ENCODE peak calls at places on chromosome 4, in eight cellular contexts. One of them, this sample, is unnamed.

GRCh38 chr4:169351860-169352259 is 81.1 kb upstream of the SH3RF1 start:
- DNase-seq in AG09309: no peak
- DNase-seq in anterior cingulate cortex: peak
- DNase-seq in iPS-NIHi11: no peak
- DNase-seq in stromal cell of bone marrow: no peak
- DNase-seq in activated CD8-positive, alpha-beta memory T cell treated with anti-CD3 and anti-CD28 coated beads for 48 hours: no peak
- DNase-seq in PC-3: no peak
- DNase-seq in NCI-H1092 treated with DMSO at 0.1 percent for 48 hours: no peak
- DNase-seq in this sample: no peak

GRCh38 chr4:76704133-76704881 is 193.6 kb downstream of the SOWAHB start:
- DNase-seq in AG09309: no peak
- DNase-seq in anterior cingulate cortex: no peak
- DNase-seq in iPS-NIHi11: no peak
- DNase-seq in stromal cell of bone marrow: no peak
- DNase-seq in activated CD8-positive, alpha-beta memory T cell treated with anti-CD3 and anti-CD28 coated beads for 48 hours: no peak
- DNase-seq in PC-3: peak
- DNase-seq in NCI-H1092 treated with DMSO at 0.1 percent for 48 hours: no peak
- DNase-seq in this sample: no peak

GRCh38 chr4:48275247-48275646 is 5.6 kb upstream of the TEC start:
- DNase-seq in AG09309: no peak
- DNase-seq in anterior cingulate cortex: no peak
- DNase-seq in iPS-NIHi11: peak
- DNase-seq in stromal cell of bone marrow: no peak
- DNase-seq in activated CD8-positive, alpha-beta memory T cell treated with anti-CD3 and anti-CD28 coated beads for 48 hours: no peak
- DNase-seq in PC-3: peak
- DNase-seq in NCI-H1092 treated with DMSO at 0.1 percent for 48 hours: peak
- DNase-seq in this sample: no peak

GRCh38 chr4:23878912-23879732 is 10.7 kb downstream of the PPARGC1A start:
- DNase-seq in AG09309: no peak
- DNase-seq in anterior cingulate cortex: no peak
- DNase-seq in iPS-NIHi11: no peak
- DNase-seq in stromal cell of bone marrow: no peak
- DNase-seq in activated CD8-positive, alpha-beta memory T cell treated with anti-CD3 and anti-CD28 coated beads for 48 hours: no peak
- DNase-seq in PC-3: no peak
- DNase-seq in NCI-H1092 treated with DMSO at 0.1 percent for 48 hours: no peak
- DNase-seq in this sample: no peak

GRCh38 chr4:158008551-158009218 is 164.1 kb downstream of the GASK1B start:
- DNase-seq in AG09309: no peak
- DNase-seq in anterior cingulate cortex: no peak
- DNase-seq in iPS-NIHi11: no peak
- DNase-seq in stromal cell of bone marrow: no peak
- DNase-seq in activated CD8-positive, alpha-beta memory T cell treated with anti-CD3 and anti-CD28 coated beads for 48 hours: no peak
- DNase-seq in PC-3: no peak
- DNase-seq in NCI-H1092 treated with DMSO at 0.1 percent for 48 hours: no peak
- DNase-seq in this sample: no peak

GRCh38 chr4:76307670-76308014 is 1.1 kb downstream of the STBD1 start:
- DNase-seq in AG09309: no peak
- DNase-seq in anterior cingulate cortex: no peak
- DNase-seq in iPS-NIHi11: no peak
- DNase-seq in stromal cell of bone marrow: no peak
- DNase-seq in activated CD8-positive, alpha-beta memory T cell treated with anti-CD3 and anti-CD28 coated beads for 48 hours: no peak
- DNase-seq in PC-3: no peak
- DNase-seq in NCI-H1092 treated with DMSO at 0.1 percent for 48 hours: no peak
- DNase-seq in this sample: no peak

GRCh38 chr4:1004557-1005485 is 6.6 kb upstream of the FGFRL1 start:
- DNase-seq in AG09309: no peak
- DNase-seq in anterior cingulate cortex: no peak
- DNase-seq in iPS-NIHi11: no peak
- DNase-seq in stromal cell of bone marrow: no peak
- DNase-seq in activated CD8-positive, alpha-beta memory T cell treated with anti-CD3 and anti-CD28 coated beads for 48 hours: no peak
- DNase-seq in PC-3: no peak
- DNase-seq in NCI-H1092 treated with DMSO at 0.1 percent for 48 hours: no peak
- DNase-seq in this sample: no peak

GRCh38 chr4:143773998-143774898 is 73.8 kb upstream of the FREM3 start:
- DNase-seq in AG09309: no peak
- DNase-seq in anterior cingulate cortex: no peak
- DNase-seq in iPS-NIHi11: peak
- DNase-seq in stromal cell of bone marrow: peak
- DNase-seq in activated CD8-positive, alpha-beta memory T cell treated with anti-CD3 and anti-CD28 coated beads for 48 hours: no peak
- DNase-seq in PC-3: peak
- DNase-seq in NCI-H1092 treated with DMSO at 0.1 percent for 48 hours: peak
- DNase-seq in this sample: no peak

GRCh38 chr4:73417342-73417741 is 13.3 kb downstream of the ALB start:
- DNase-seq in AG09309: no peak
- DNase-seq in anterior cingulate cortex: no peak
- DNase-seq in iPS-NIHi11: no peak
- DNase-seq in stromal cell of bone marrow: no peak
- DNase-seq in activated CD8-positive, alpha-beta memory T cell treated with anti-CD3 and anti-CD28 coated beads for 48 hours: no peak
- DNase-seq in PC-3: no peak
- DNase-seq in NCI-H1092 treated with DMSO at 0.1 percent for 48 hours: no peak
- DNase-seq in this sample: no peak

GRCh38 chr4:175273995-175274753 is 356.0 kb downstream of the ADAM29 start:
- DNase-seq in AG09309: no peak
- DNase-seq in anterior cingulate cortex: no peak
- DNase-seq in iPS-NIHi11: no peak
- DNase-seq in stromal cell of bone marrow: peak
- DNase-seq in activated CD8-positive, alpha-beta memory T cell treated with anti-CD3 and anti-CD28 coated beads for 48 hours: no peak
- DNase-seq in PC-3: peak
- DNase-seq in NCI-H1092 treated with DMSO at 0.1 percent for 48 hours: no peak
- DNase-seq in this sample: no peak

GRCh38 chr4:3601992-3602391 is 69.8 kb upstream of the LRPAP1 start:
- DNase-seq in AG09309: no peak
- DNase-seq in anterior cingulate cortex: no peak
- DNase-seq in iPS-NIHi11: no peak
- DNase-seq in stromal cell of bone marrow: no peak
- DNase-seq in activated CD8-positive, alpha-beta memory T cell treated with anti-CD3 and anti-CD28 coated beads for 48 hours: no peak
- DNase-seq in PC-3: no peak
- DNase-seq in NCI-H1092 treated with DMSO at 0.1 percent for 48 hours: no peak
- DNase-seq in this sample: no peak

GRCh38 chr4:64617813-64618212 is 208.6 kb upstream of the TECRL start:
- DNase-seq in AG09309: no peak
- DNase-seq in anterior cingulate cortex: no peak
- DNase-seq in iPS-NIHi11: peak
- DNase-seq in stromal cell of bone marrow: no peak
- DNase-seq in activated CD8-positive, alpha-beta memory T cell treated with anti-CD3 and anti-CD28 coated beads for 48 hours: no peak
- DNase-seq in PC-3: peak
- DNase-seq in NCI-H1092 treated with DMSO at 0.1 percent for 48 hours: peak
- DNase-seq in this sample: peak

GRCh38 chr4:91345632-91346031 is 958.1 kb upstream of the GRID2 start:
- DNase-seq in AG09309: no peak
- DNase-seq in anterior cingulate cortex: no peak
- DNase-seq in iPS-NIHi11: no peak
- DNase-seq in stromal cell of bone marrow: no peak
- DNase-seq in activated CD8-positive, alpha-beta memory T cell treated with anti-CD3 and anti-CD28 coated beads for 48 hours: no peak
- DNase-seq in PC-3: no peak
- DNase-seq in NCI-H1092 treated with DMSO at 0.1 percent for 48 hours: no peak
- DNase-seq in this sample: no peak

GRCh38 chr4:185317880-185318279 is 77.8 kb downstream of the LRP2BP start:
- DNase-seq in AG09309: no peak
- DNase-seq in anterior cingulate cortex: no peak
- DNase-seq in iPS-NIHi11: no peak
- DNase-seq in stromal cell of bone marrow: no peak
- DNase-seq in activated CD8-positive, alpha-beta memory T cell treated with anti-CD3 and anti-CD28 coated beads for 48 hours: no peak
- DNase-seq in PC-3: no peak
- DNase-seq in NCI-H1092 treated with DMSO at 0.1 percent for 48 hours: no peak
- DNase-seq in this sample: no peak

GRCh38 chr4:140048419-140049022 is 105.5 kb downstream of the MAML3 start:
- DNase-seq in AG09309: no peak
- DNase-seq in anterior cingulate cortex: no peak
- DNase-seq in iPS-NIHi11: no peak
- DNase-seq in stromal cell of bone marrow: no peak
- DNase-seq in activated CD8-positive, alpha-beta memory T cell treated with anti-CD3 and anti-CD28 coated beads for 48 hours: no peak
- DNase-seq in PC-3: peak
- DNase-seq in NCI-H1092 treated with DMSO at 0.1 percent for 48 hours: peak
- DNase-seq in this sample: no peak

GRCh38 chr4:106898621-106899230 is 137.4 kb downstream of the DKK2 start:
- DNase-seq in AG09309: peak
- DNase-seq in anterior cingulate cortex: no peak
- DNase-seq in iPS-NIHi11: peak
- DNase-seq in stromal cell of bone marrow: peak
- DNase-seq in activated CD8-positive, alpha-beta memory T cell treated with anti-CD3 and anti-CD28 coated beads for 48 hours: no peak
- DNase-seq in PC-3: peak
- DNase-seq in NCI-H1092 treated with DMSO at 0.1 percent for 48 hours: no peak
- DNase-seq in this sample: no peak

GRCh38 chr4:186144596-186145569 is 40.4 kb downstream of the FAM149A start:
- DNase-seq in AG09309: no peak
- DNase-seq in anterior cingulate cortex: peak
- DNase-seq in iPS-NIHi11: peak
- DNase-seq in stromal cell of bone marrow: peak
- DNase-seq in activated CD8-positive, alpha-beta memory T cell treated with anti-CD3 and anti-CD28 coated beads for 48 hours: no peak
- DNase-seq in PC-3: peak
- DNase-seq in NCI-H1092 treated with DMSO at 0.1 percent for 48 hours: peak
- DNase-seq in this sample: peak

GRCh38 chr4:159052315-159052714 is 50.6 kb upstream of the RAPGEF2 start:
- DNase-seq in AG09309: no peak
- DNase-seq in anterior cingulate cortex: no peak
- DNase-seq in iPS-NIHi11: no peak
- DNase-seq in stromal cell of bone marrow: no peak
- DNase-seq in activated CD8-positive, alpha-beta memory T cell treated with anti-CD3 and anti-CD28 coated beads for 48 hours: no peak
- DNase-seq in PC-3: no peak
- DNase-seq in NCI-H1092 treated with DMSO at 0.1 percent for 48 hours: no peak
- DNase-seq in this sample: no peak

GRCh38 chr4:82515705-82516104 is 46.1 kb downstream of the TMEM150C start:
- DNase-seq in AG09309: peak
- DNase-seq in anterior cingulate cortex: peak
- DNase-seq in iPS-NIHi11: no peak
- DNase-seq in stromal cell of bone marrow: peak
- DNase-seq in activated CD8-positive, alpha-beta memory T cell treated with anti-CD3 and anti-CD28 coated beads for 48 hours: no peak
- DNase-seq in PC-3: peak
- DNase-seq in NCI-H1092 treated with DMSO at 0.1 percent for 48 hours: peak
- DNase-seq in this sample: peak

GRCh38 chr4:78768447-78769177 is 7.5 kb upstream of the BMP2K start:
- DNase-seq in AG09309: no peak
- DNase-seq in anterior cingulate cortex: no peak
- DNase-seq in iPS-NIHi11: no peak
- DNase-seq in stromal cell of bone marrow: no peak
- DNase-seq in activated CD8-positive, alpha-beta memory T cell treated with anti-CD3 and anti-CD28 coated beads for 48 hours: no peak
- DNase-seq in PC-3: peak
- DNase-seq in NCI-H1092 treated with DMSO at 0.1 percent for 48 hours: no peak
- DNase-seq in this sample: no peak

GRCh38 chr4:57190651-57191481 is 80.7 kb upstream of the IGFBP7 start:
- DNase-seq in AG09309: no peak
- DNase-seq in anterior cingulate cortex: no peak
- DNase-seq in iPS-NIHi11: peak
- DNase-seq in stromal cell of bone marrow: no peak
- DNase-seq in activated CD8-positive, alpha-beta memory T cell treated with anti-CD3 and anti-CD28 coated beads for 48 hours: no peak
- DNase-seq in PC-3: peak
- DNase-seq in NCI-H1092 treated with DMSO at 0.1 percent for 48 hours: no peak
- DNase-seq in this sample: no peak

GRCh38 chr4:156608651-156609050 is 362.9 kb downstream of the PDGFC start:
- DNase-seq in AG09309: no peak
- DNase-seq in anterior cingulate cortex: no peak
- DNase-seq in iPS-NIHi11: no peak
- DNase-seq in stromal cell of bone marrow: no peak
- DNase-seq in activated CD8-positive, alpha-beta memory T cell treated with anti-CD3 and anti-CD28 coated beads for 48 hours: no peak
- DNase-seq in PC-3: no peak
- DNase-seq in NCI-H1092 treated with DMSO at 0.1 percent for 48 hours: no peak
- DNase-seq in this sample: no peak

GRCh38 chr4:18798123-18798522 is 776.6 kb upstream of the LCORL start:
- DNase-seq in AG09309: no peak
- DNase-seq in anterior cingulate cortex: no peak
- DNase-seq in iPS-NIHi11: no peak
- DNase-seq in stromal cell of bone marrow: no peak
- DNase-seq in activated CD8-positive, alpha-beta memory T cell treated with anti-CD3 and anti-CD28 coated beads for 48 hours: no peak
- DNase-seq in PC-3: no peak
- DNase-seq in NCI-H1092 treated with DMSO at 0.1 percent for 48 hours: no peak
- DNase-seq in this sample: no peak

GRCh38 chr4:30754021-30754420 is 33.9 kb downstream of the PCDH7 start:
- DNase-seq in AG09309: no peak
- DNase-seq in anterior cingulate cortex: no peak
- DNase-seq in iPS-NIHi11: no peak
- DNase-seq in stromal cell of bone marrow: no peak
- DNase-seq in activated CD8-positive, alpha-beta memory T cell treated with anti-CD3 and anti-CD28 coated beads for 48 hours: no peak
- DNase-seq in PC-3: peak
- DNase-seq in NCI-H1092 treated with DMSO at 0.1 percent for 48 hours: no peak
- DNase-seq in this sample: no peak

GRCh38 chr4:10160280-10160856 is 43.8 kb upstream of the WDR1 start:
- DNase-seq in AG09309: no peak
- DNase-seq in anterior cingulate cortex: no peak
- DNase-seq in iPS-NIHi11: peak
- DNase-seq in stromal cell of bone marrow: no peak
- DNase-seq in activated CD8-positive, alpha-beta memory T cell treated with anti-CD3 and anti-CD28 coated beads for 48 hours: no peak
- DNase-seq in PC-3: peak
- DNase-seq in NCI-H1092 treated with DMSO at 0.1 percent for 48 hours: no peak
- DNase-seq in this sample: peak

GRCh38 chr4:24089831-24090531 is 200.1 kb upstream of the PPARGC1A start:
- DNase-seq in AG09309: no peak
- DNase-seq in anterior cingulate cortex: no peak
- DNase-seq in iPS-NIHi11: no peak
- DNase-seq in stromal cell of bone marrow: no peak
- DNase-seq in activated CD8-positive, alpha-beta memory T cell treated with anti-CD3 and anti-CD28 coated beads for 48 hours: no peak
- DNase-seq in PC-3: peak
- DNase-seq in NCI-H1092 treated with DMSO at 0.1 percent for 48 hours: no peak
- DNase-seq in this sample: no peak

GRCh38 chr4:107989537-107990386 is at the start of gene HADH:
- DNase-seq in AG09309: peak
- DNase-seq in anterior cingulate cortex: peak
- DNase-seq in iPS-NIHi11: peak
- DNase-seq in stromal cell of bone marrow: peak
- DNase-seq in activated CD8-positive, alpha-beta memory T cell treated with anti-CD3 and anti-CD28 coated beads for 48 hours: peak
- DNase-seq in PC-3: peak
- DNase-seq in NCI-H1092 treated with DMSO at 0.1 percent for 48 hours: peak
- DNase-seq in this sample: peak

GRCh38 chr4:159280442-159281172 is 177.7 kb downstream of the RAPGEF2 start:
- DNase-seq in AG09309: no peak
- DNase-seq in anterior cingulate cortex: no peak
- DNase-seq in iPS-NIHi11: no peak
- DNase-seq in stromal cell of bone marrow: no peak
- DNase-seq in activated CD8-positive, alpha-beta memory T cell treated with anti-CD3 and anti-CD28 coated beads for 48 hours: no peak
- DNase-seq in PC-3: no peak
- DNase-seq in NCI-H1092 treated with DMSO at 0.1 percent for 48 hours: no peak
- DNase-seq in this sample: no peak

GRCh38 chr4:137794779-137795178 is 262.5 kb upstream of the PCDH18 start:
- DNase-seq in AG09309: no peak
- DNase-seq in anterior cingulate cortex: no peak
- DNase-seq in iPS-NIHi11: no peak
- DNase-seq in stromal cell of bone marrow: no peak
- DNase-seq in activated CD8-positive, alpha-beta memory T cell treated with anti-CD3 and anti-CD28 coated beads for 48 hours: no peak
- DNase-seq in PC-3: no peak
- DNase-seq in NCI-H1092 treated with DMSO at 0.1 percent for 48 hours: no peak
- DNase-seq in this sample: no peak

GRCh38 chr4:13642576-13642975 is 15.1 kb upstream of the BOD1L1 start:
- DNase-seq in AG09309: no peak
- DNase-seq in anterior cingulate cortex: peak
- DNase-seq in iPS-NIHi11: no peak
- DNase-seq in stromal cell of bone marrow: no peak
- DNase-seq in activated CD8-positive, alpha-beta memory T cell treated with anti-CD3 and anti-CD28 coated beads for 48 hours: no peak
- DNase-seq in PC-3: peak
- DNase-seq in NCI-H1092 treated with DMSO at 0.1 percent for 48 hours: no peak
- DNase-seq in this sample: no peak

GRCh38 chr4:55733874-55734437 is 85.6 kb upstream of the EXOC1L start:
- DNase-seq in AG09309: no peak
- DNase-seq in anterior cingulate cortex: no peak
- DNase-seq in iPS-NIHi11: peak
- DNase-seq in stromal cell of bone marrow: no peak
- DNase-seq in activated CD8-positive, alpha-beta memory T cell treated with anti-CD3 and anti-CD28 coated beads for 48 hours: no peak
- DNase-seq in PC-3: peak
- DNase-seq in NCI-H1092 treated with DMSO at 0.1 percent for 48 hours: no peak
- DNase-seq in this sample: no peak

GRCh38 chr4:169103966-169104412 is 93.9 kb upstream of the CBR4 start:
- DNase-seq in AG09309: no peak
- DNase-seq in anterior cingulate cortex: no peak
- DNase-seq in iPS-NIHi11: peak
- DNase-seq in stromal cell of bone marrow: no peak
- DNase-seq in activated CD8-positive, alpha-beta memory T cell treated with anti-CD3 and anti-CD28 coated beads for 48 hours: no peak
- DNase-seq in PC-3: peak
- DNase-seq in NCI-H1092 treated with DMSO at 0.1 percent for 48 hours: peak
- DNase-seq in this sample: no peak

This sample was measured in hippocampal formation.